ENCODE peak calls at places on chromosomes 6 and 20, in six cellular contexts. One of them, this sample, is unnamed.

GRCh38 chr20:33640287-33640686 is 21.8 kb upstream of the C20orf144 start:
- DNase-seq in left ventricle myocardium inferior: no peak
- DNase-seq in GM23338: no peak
- DNase-seq in effector memory CD4-positive, alpha-beta T cell: no peak
- DNase-seq in Peyer's patch: no peak
- DNase-seq in mesenchymal stem cell: no peak
- DNase-seq in this sample: no peak

GRCh38 chr6:170114187-170114945 is 176.5 kb downstream of the DLL1 start:
- DNase-seq in effector memory CD4-positive, alpha-beta T cell: no peak
- DNase-seq in left ventricle myocardium inferior: no peak
- DNase-seq in mesenchymal stem cell: no peak
- DNase-seq in Peyer's patch: peak; percentile 29
- DNase-seq in GM23338: no peak
- DNase-seq in this sample: no peak

GRCh38 chr6:34476941-34477340 is 11.1 kb downstream of the PACSIN1 start:
- DNase-seq in Peyer's patch: no peak
- DNase-seq in left ventricle myocardium inferior: no peak
- DNase-seq in GM23338: no peak
- DNase-seq in effector memory CD4-positive, alpha-beta T cell: no peak
- DNase-seq in mesenchymal stem cell: no peak
- DNase-seq in this sample: no peak

GRCh38 chr6:4100655-4101054 is 21.7 kb upstream of the FAM217A start:
- DNase-seq in left ventricle myocardium inferior: no peak
- DNase-seq in GM23338: no peak
- DNase-seq in Peyer's patch: no peak
- DNase-seq in mesenchymal stem cell: no peak
- DNase-seq in effector memory CD4-positive, alpha-beta T cell: no peak
- DNase-seq in this sample: no peak

GRCh38 chr6:114343782-114344144 is 940 bp upstream of the HS3ST5 start:
- DNase-seq in GM23338: no peak
- DNase-seq in Peyer's patch: no peak
- DNase-seq in left ventricle myocardium inferior: no peak
- DNase-seq in effector memory CD4-positive, alpha-beta T cell: no peak
- DNase-seq in mesenchymal stem cell: no peak
- DNase-seq in this sample: no peak

GRCh38 chr20:45311589-45312211 is 3.6 kb upstream of the MATN4 start:
- DNase-seq in GM23338: peak; percentile 95
- DNase-seq in Peyer's patch: peak; percentile 81
- DNase-seq in mesenchymal stem cell: peak; percentile 50
- DNase-seq in effector memory CD4-positive, alpha-beta T cell: no peak
- DNase-seq in left ventricle myocardium inferior: peak; percentile 40
- DNase-seq in this sample: peak; percentile 64

GRCh38 chr20:58268936-58269619 is 40.4 kb upstream of the RAB22A start:
- DNase-seq in effector memory CD4-positive, alpha-beta T cell: no peak
- DNase-seq in left ventricle myocardium inferior: no peak
- DNase-seq in Peyer's patch: no peak
- DNase-seq in GM23338: no peak
- DNase-seq in mesenchymal stem cell: no peak
- DNase-seq in this sample: no peak

GRCh38 chr6:130900913-130901312 is 73.7 kb downstream of the SMLR1 start:
- DNase-seq in mesenchymal stem cell: peak; percentile 65
- DNase-seq in left ventricle myocardium inferior: peak; percentile 36
- DNase-seq in GM23338: no peak
- DNase-seq in Peyer's patch: no peak
- DNase-seq in effector memory CD4-positive, alpha-beta T cell: no peak
- DNase-seq in this sample: no peak

GRCh38 chr20:40564997-40565680 is 123.9 kb downstream of the MAFB start:
- DNase-seq in mesenchymal stem cell: peak; percentile 85
- DNase-seq in effector memory CD4-positive, alpha-beta T cell: no peak
- DNase-seq in left ventricle myocardium inferior: no peak
- DNase-seq in Peyer's patch: no peak
- DNase-seq in GM23338: no peak
- DNase-seq in this sample: no peak

GRCh38 chr6:100103936-100104335 is 109.9 kb upstream of the MCHR2 start:
- DNase-seq in GM23338: no peak
- DNase-seq in mesenchymal stem cell: no peak
- DNase-seq in effector memory CD4-positive, alpha-beta T cell: no peak
- DNase-seq in Peyer's patch: no peak
- DNase-seq in left ventricle myocardium inferior: no peak
- DNase-seq in this sample: no peak

GRCh38 chr20:17995967-17996819 is 27.4 kb downstream of the MGME1 start:
- DNase-seq in Peyer's patch: no peak
- DNase-seq in effector memory CD4-positive, alpha-beta T cell: no peak
- DNase-seq in mesenchymal stem cell: peak; percentile 61
- DNase-seq in GM23338: peak; percentile 74
- DNase-seq in left ventricle myocardium inferior: no peak
- DNase-seq in this sample: peak; percentile 42

GRCh38 chr6:69796081-69796626 is 656 bp downstream of the LMBRD1 start:
- DNase-seq in mesenchymal stem cell: peak; percentile 56
- DNase-seq in left ventricle myocardium inferior: no peak
- DNase-seq in GM23338: peak; percentile 87
- DNase-seq in Peyer's patch: peak; percentile 84
- DNase-seq in effector memory CD4-positive, alpha-beta T cell: peak; percentile 39
- DNase-seq in this sample: peak; percentile 43

GRCh38 chr6:139764498-139764986 is 390.1 kb upstream of the CITED2 start:
- DNase-seq in mesenchymal stem cell: peak; percentile 94
- DNase-seq in effector memory CD4-positive, alpha-beta T cell: no peak
- DNase-seq in left ventricle myocardium inferior: no peak
- DNase-seq in Peyer's patch: no peak
- DNase-seq in GM23338: no peak
- DNase-seq in this sample: no peak

GRCh38 chr20:25196701-25197120 is 1.2 kb downstream of the ENTPD6 start:
- DNase-seq in left ventricle myocardium inferior: no peak
- DNase-seq in GM23338: peak; percentile 27
- DNase-seq in mesenchymal stem cell: no peak
- DNase-seq in effector memory CD4-positive, alpha-beta T cell: no peak
- DNase-seq in Peyer's patch: no peak
- DNase-seq in this sample: no peak

GRCh38 chr6:26292709-26293108 is 72.3 kb upstream of the BTN3A2 start:
- DNase-seq in GM23338: no peak
- DNase-seq in Peyer's patch: no peak
- DNase-seq in mesenchymal stem cell: no peak
- DNase-seq in effector memory CD4-positive, alpha-beta T cell: no peak
- DNase-seq in left ventricle myocardium inferior: no peak
- DNase-seq in this sample: no peak

GRCh38 chr6:20483902-20484497 is 50.3 kb upstream of the CDKAL1 start:
- DNase-seq in mesenchymal stem cell: no peak
- DNase-seq in effector memory CD4-positive, alpha-beta T cell: no peak
- DNase-seq in left ventricle myocardium inferior: no peak
- DNase-seq in Peyer's patch: no peak
- DNase-seq in GM23338: peak; percentile 27
- DNase-seq in this sample: no peak

GRCh38 chr6:129662406-129662766 is 47.6 kb downstream of the ARHGAP18 start:
- DNase-seq in GM23338: no peak
- DNase-seq in effector memory CD4-positive, alpha-beta T cell: no peak
- DNase-seq in Peyer's patch: no peak
- DNase-seq in left ventricle myocardium inferior: no peak
- DNase-seq in mesenchymal stem cell: no peak
- DNase-seq in this sample: no peak

GRCh38 chr6:113908801-113909200 is 51.7 kb downstream of the MARCKS start:
- DNase-seq in Peyer's patch: no peak
- DNase-seq in GM23338: no peak
- DNase-seq in mesenchymal stem cell: no peak
- DNase-seq in effector memory CD4-positive, alpha-beta T cell: no peak
- DNase-seq in left ventricle myocardium inferior: no peak
- DNase-seq in this sample: no peak

GRCh38 chr6:1020133-1020532 is 291.8 kb upstream of the FOXQ1 start:
- DNase-seq in left ventricle myocardium inferior: no peak
- DNase-seq in Peyer's patch: no peak
- DNase-seq in GM23338: no peak
- DNase-seq in mesenchymal stem cell: no peak
- DNase-seq in effector memory CD4-positive, alpha-beta T cell: no peak
- DNase-seq in this sample: peak; percentile 24

GRCh38 chr6:135118142-135118730 is 62.9 kb upstream of the MYB start:
- DNase-seq in GM23338: no peak
- DNase-seq in effector memory CD4-positive, alpha-beta T cell: no peak
- DNase-seq in Peyer's patch: no peak
- DNase-seq in left ventricle myocardium inferior: no peak
- DNase-seq in mesenchymal stem cell: no peak
- DNase-seq in this sample: no peak

GRCh38 chr6:143149771-143150170 is 89.1 kb downstream of the AIG1 start:
- DNase-seq in GM23338: no peak
- DNase-seq in Peyer's patch: no peak
- DNase-seq in left ventricle myocardium inferior: no peak
- DNase-seq in mesenchymal stem cell: no peak
- DNase-seq in effector memory CD4-positive, alpha-beta T cell: no peak
- DNase-seq in this sample: no peak

GRCh38 chr20:53578492-53579222 is 15.0 kb downstream of the ZNF217 start:
- DNase-seq in mesenchymal stem cell: peak; percentile 89
- DNase-seq in Peyer's patch: peak; percentile 67
- DNase-seq in effector memory CD4-positive, alpha-beta T cell: peak; percentile 39
- DNase-seq in left ventricle myocardium inferior: no peak
- DNase-seq in GM23338: peak; percentile 96
- DNase-seq in this sample: peak; percentile 63

GRCh38 chr6:132683543-132683942 is 24.6 kb upstream of the TAAR1 start:
- DNase-seq in GM23338: no peak
- DNase-seq in left ventricle myocardium inferior: no peak
- DNase-seq in mesenchymal stem cell: no peak
- DNase-seq in effector memory CD4-positive, alpha-beta T cell: no peak
- DNase-seq in Peyer's patch: no peak
- DNase-seq in this sample: no peak

GRCh38 chr20:9066196-9066595 is 2.7 kb upstream of the PLCB4 start:
- DNase-seq in GM23338: no peak
- DNase-seq in mesenchymal stem cell: no peak
- DNase-seq in Peyer's patch: no peak
- DNase-seq in effector memory CD4-positive, alpha-beta T cell: no peak
- DNase-seq in left ventricle myocardium inferior: no peak
- DNase-seq in this sample: no peak

GRCh38 chr6:64672651-64673050 is 1034.4 kb downstream of the EYS start:
- DNase-seq in effector memory CD4-positive, alpha-beta T cell: no peak
- DNase-seq in GM23338: no peak
- DNase-seq in mesenchymal stem cell: peak; percentile 58
- DNase-seq in left ventricle myocardium inferior: no peak
- DNase-seq in Peyer's patch: no peak
- DNase-seq in this sample: no peak
- H3K4me1 ChIP-seq in effector memory CD4-positive, alpha-beta T cell: no peaks in the 10 kb centered on the region
- H3K4me1 ChIP-seq in GM23338: peaks cover 3% of the 10 kb centered on the region
- H3K4me1 ChIP-seq in mesenchymal stem cell: no peaks in the 10 kb centered on the region
- H3K4me1 ChIP-seq in left ventricle myocardium inferior: no peaks in the 10 kb centered on the region
- H3K4me1 ChIP-seq in Peyer's patch: no peaks in the 10 kb centered on the region
- H3K4me1 ChIP-seq in this sample: no peaks in the 10 kb centered on the region

DNA sequence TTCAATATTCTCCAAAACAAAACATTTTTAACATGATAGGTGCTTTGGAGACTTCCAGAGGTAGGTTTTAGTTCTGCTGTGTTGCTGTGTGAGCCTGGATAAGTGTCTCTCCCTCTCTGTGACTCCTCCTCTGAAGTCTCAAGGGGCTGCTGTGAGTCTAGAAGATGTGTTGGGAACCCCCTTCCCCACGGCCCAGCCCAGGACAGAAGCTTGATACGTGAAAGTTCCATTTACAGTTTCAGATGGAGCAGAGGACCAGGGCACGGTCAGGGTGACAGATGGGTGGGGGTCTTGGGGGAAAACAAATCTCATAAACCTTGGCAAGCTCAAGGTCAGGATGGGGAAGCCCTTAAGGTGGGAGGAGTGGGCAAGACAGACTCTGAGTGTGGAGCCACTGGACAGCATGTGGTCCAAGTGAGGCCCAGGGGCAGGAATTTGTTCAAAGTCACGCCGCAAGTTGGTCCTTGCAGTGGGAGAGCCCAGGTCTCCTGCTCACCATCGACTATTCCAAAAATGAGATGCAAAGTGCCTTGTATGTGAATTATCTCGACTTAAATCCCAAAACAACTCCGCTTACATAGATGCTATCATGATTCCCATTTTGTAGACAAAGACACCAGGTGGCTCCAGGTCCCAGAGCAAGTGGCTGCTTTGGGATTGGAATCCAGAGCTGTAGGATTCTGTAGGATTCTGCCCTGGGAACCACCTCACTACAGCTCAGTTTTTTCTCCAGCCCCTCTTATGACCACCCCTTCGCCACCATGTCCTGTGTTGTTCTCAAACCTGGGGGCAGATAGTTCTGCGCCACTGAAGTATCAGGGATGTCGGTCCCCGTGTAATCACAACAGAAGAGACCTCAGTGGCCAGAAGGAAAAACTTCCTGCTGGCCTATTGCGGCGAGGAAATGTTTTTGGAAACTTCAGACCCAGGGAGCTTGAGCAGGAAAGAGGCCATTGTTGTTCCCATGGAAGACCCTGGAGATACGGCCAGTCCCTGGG is 1.9 kb downstream of the TGM2 start:
- DNase-seq in left ventricle myocardium inferior: no peak
- DNase-seq in GM23338: no peak
- DNase-seq in effector memory CD4-positive, alpha-beta T cell: no peak
- DNase-seq in mesenchymal stem cell: no peak
- DNase-seq in Peyer's patch: no peak
- DNase-seq in this sample: no peak
- H3K4me1 ChIP-seq in left ventricle myocardium inferior: peaks cover 78% of the 10 kb centered on the region
- H3K4me1 ChIP-seq in GM23338: no peaks in the 10 kb centered on the region
- H3K4me1 ChIP-seq in effector memory CD4-positive, alpha-beta T cell: peaks cover 5% of the 10 kb centered on the region
- H3K4me1 ChIP-seq in mesenchymal stem cell: peaks cover 25% of the 10 kb centered on the region
- H3K4me1 ChIP-seq in Peyer's patch: peaks cover 16% of the 10 kb centered on the region
- H3K4me1 ChIP-seq in this sample: peaks cover 19% of the 10 kb centered on the region

DNA sequence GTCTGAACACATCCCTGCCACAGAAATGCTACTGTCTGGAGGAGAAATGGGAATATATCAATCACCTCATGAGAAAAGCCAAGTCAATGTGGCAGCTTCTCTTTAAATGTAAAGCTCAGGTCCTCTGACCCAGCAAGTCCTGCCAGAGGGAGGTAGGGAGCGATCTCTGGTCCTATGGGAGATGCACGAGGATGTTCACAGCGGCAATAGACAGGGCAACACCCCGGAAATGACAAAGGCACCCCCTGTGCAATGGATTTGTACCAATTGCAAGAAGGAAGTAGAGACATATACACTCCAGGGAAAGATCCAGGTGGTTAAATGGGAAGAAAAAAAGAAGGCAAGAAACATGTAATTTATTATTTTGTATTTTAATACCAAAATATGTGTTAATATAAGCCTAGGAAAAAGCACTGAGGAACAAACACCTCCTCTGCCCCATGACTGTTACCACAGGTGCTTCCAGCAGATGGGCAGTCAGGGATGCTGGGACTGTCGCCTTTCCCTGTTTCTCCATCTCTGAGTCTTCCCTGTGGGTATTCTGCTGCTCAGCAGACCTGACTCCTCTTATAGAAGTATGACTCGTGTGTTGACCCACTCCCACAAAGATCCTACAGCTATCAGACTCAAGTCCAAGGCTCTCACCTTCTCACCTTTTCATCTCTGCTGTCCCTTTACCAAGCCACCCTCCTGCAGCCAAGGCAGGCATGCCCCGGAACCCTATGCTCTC is 20.8 kb downstream of the ATP9A start:
- DNase-seq in mesenchymal stem cell: no peak
- DNase-seq in left ventricle myocardium inferior: no peak
- DNase-seq in GM23338: no peak
- DNase-seq in effector memory CD4-positive, alpha-beta T cell: no peak
- DNase-seq in Peyer's patch: peak; percentile 58
- DNase-seq in this sample: no peak
- H3K4me1 ChIP-seq in mesenchymal stem cell: peaks cover 24% of the 10 kb centered on the region
- H3K4me1 ChIP-seq in left ventricle myocardium inferior: peaks cover 34% of the 10 kb centered on the region
- H3K4me1 ChIP-seq in GM23338: no peaks in the 10 kb centered on the region
- H3K4me1 ChIP-seq in effector memory CD4-positive, alpha-beta T cell: no peaks in the 10 kb centered on the region
- H3K4me1 ChIP-seq in Peyer's patch: peaks cover 43% of the 10 kb centered on the region
- H3K4me1 ChIP-seq in this sample: peaks cover 15% of the 10 kb centered on the region

DNA sequence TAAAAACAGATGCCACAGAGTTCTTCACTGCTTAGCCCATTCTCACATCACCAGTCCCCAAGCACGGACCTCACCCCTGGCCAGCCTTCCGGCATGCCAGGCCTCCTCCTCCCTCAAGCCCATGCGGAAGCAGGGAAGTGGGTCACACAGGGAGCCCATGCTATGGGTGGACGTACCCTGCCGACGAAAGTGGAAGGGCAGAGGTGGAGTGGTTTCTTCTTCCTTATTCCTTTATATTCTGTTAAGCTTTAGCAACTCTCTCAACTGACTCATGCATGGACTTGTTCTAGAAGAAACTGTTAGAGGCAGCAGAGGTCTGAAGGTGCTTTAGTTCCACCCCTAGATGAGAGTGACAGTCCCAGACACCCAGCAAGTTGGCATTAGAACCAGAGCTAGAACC is 118.6 kb downstream of the LY86 start:
- DNase-seq in mesenchymal stem cell: no peak
- DNase-seq in effector memory CD4-positive, alpha-beta T cell: no peak
- DNase-seq in GM23338: no peak
- DNase-seq in left ventricle myocardium inferior: no peak
- DNase-seq in Peyer's patch: peak; percentile 37
- DNase-seq in this sample: no peak
- H3K4me1 ChIP-seq in mesenchymal stem cell: peaks cover under 1% of the 10 kb centered on the region
- H3K4me1 ChIP-seq in effector memory CD4-positive, alpha-beta T cell: no peaks in the 10 kb centered on the region
- H3K4me1 ChIP-seq in GM23338: no peaks in the 10 kb centered on the region
- H3K4me1 ChIP-seq in left ventricle myocardium inferior: peaks cover 12% of the 10 kb centered on the region
- H3K4me1 ChIP-seq in Peyer's patch: peaks cover 18% of the 10 kb centered on the region
- H3K4me1 ChIP-seq in this sample: no peaks in the 10 kb centered on the region